ENCODE peak calls at places on chromosomes 6 and 20, in eight cellular contexts. Y, Z, E, C, N, B, P and G are unnamed samples. For H3K27me3, the result is how much of the 10 kb centered on the place peaks cover.

GRCh38 chr6:121884056-121884455 is 448.6 kb downstream of the GJA1 start:
- DNase-seq in Z (no peak), P (no peak), B (no peak), C (no peak), N (no peak), Y (no peak), E (no peak), G (no peak)

GRCh38 chr6:33384581-33385020 is 7.0 kb upstream of the KIFC1 start:
- DNase-seq in N (no peak), B (peak), E (no peak), C (no peak), P (no peak), Y (peak), Z (no peak), G (no peak)

GRCh38 chr20:13877789-13878188 is 93.0 kb downstream of the NDUFAF5 start:
- DNase-seq in B (no peak), Z (no peak), E (no peak), Y (no peak), P (no peak), C (no peak), N (no peak), G (no peak)

GRCh38 chr6:157528931-157529653 is 148.1 kb downstream of the ZDHHC14 start:
- DNase-seq in Z (no peak), P (peak), Y (no peak), B (peak), N (peak), C (no peak), E (no peak), G (peak)

GRCh38 chr6:52157301-52157930 is 28.8 kb upstream of the IL17A start:
- DNase-seq in Z (no peak), Y (peak), C (no peak), B (peak), E (no peak), N (no peak), P (no peak), G (no peak)

GRCh38 chr6:32906539-32906938 is 34.3 kb downstream of the HLA-DMB start:
- DNase-seq in P (no peak), B (peak), E (no peak), C (no peak), Y (peak), Z (no peak), N (no peak), G (no peak)

GRCh38 chr20:45629496-45630100 is at the start of gene WFDC10A:
- DNase-seq in Z (peak), P (peak), B (peak), Y (peak), C (no peak), E (no peak), N (no peak), G (no peak)

GRCh38 chr20:49052334-49052733 is 6.2 kb downstream of the CSE1L start:
- DNase-seq in Y (peak), Z (no peak), B (no peak), E (no peak), P (no peak), C (no peak), N (no peak), G (no peak)

GRCh38 chr20:61127311-61128044 is 124.6 kb upstream of the CDH4 start:
- DNase-seq in B (peak), E (no peak), C (no peak), N (no peak), Z (no peak), Y (peak), P (no peak), G (no peak)

GRCh38 chr20:3900187-3900604 is 11.0 kb downstream of the PANK2 start:
- DNase-seq in C (no peak), Y (no peak), E (no peak), N (no peak), Z (no peak), P (no peak), B (peak), G (no peak)

GRCh38 chr6:12371641-12372146 is 81.5 kb downstream of the EDN1 start:
- DNase-seq in Z (no peak), C (no peak), B (peak), P (no peak), N (no peak), Y (peak), E (no peak), G (no peak)

GRCh38 chr6:143336446-143337152 is 113.9 kb downstream of the ADAT2 start:
- DNase-seq in B (peak), E (no peak), C (no peak), N (no peak), P (no peak), Z (no peak), Y (peak), G (no peak)

GRCh38 chr6:79778794-79779193 is 147.7 kb downstream of the SH3BGRL2 start:
- DNase-seq in C (no peak), P (no peak), Z (no peak), Y (no peak), N (no peak), E (no peak), B (no peak), G (no peak)

GRCh38 chr6:122806290-122806689 is 17.2 kb downstream of the SMPDL3A start:
- DNase-seq in B (no peak), Y (peak), C (no peak), E (no peak), N (no peak), P (no peak), Z (no peak), G (no peak)

GRCh38 chr20:19460386-19460785 is 247.9 kb downstream of the SLC24A3 start:
- DNase-seq in Y (peak), N (no peak), C (no peak), E (no peak), P (no peak), Z (no peak), B (peak), G (no peak)

GRCh38 chr20:25173886-25174308 is 21.6 kb upstream of the ENTPD6 start:
- DNase-seq in Z (no peak), P (no peak), N (no peak), B (peak), Y (no peak), E (no peak), C (no peak), G (no peak)

GRCh38 chr6:157898169-157898568 is 75.1 kb downstream of the SNX9 start:
- DNase-seq in P (no peak), Z (no peak), E (no peak), N (no peak), Y (no peak), C (no peak), B (no peak), G (no peak)

GRCh38 chr6:63745784-63746183 is 110.2 kb downstream of the PHF3 start:
- DNase-seq in Z (no peak), P (no peak), C (no peak), Y (no peak), B (no peak), N (no peak), E (no peak), G (no peak)

GRCh38 chr20:20806121-20806820 is 93.8 kb upstream of the RALGAPA2 start:
- DNase-seq in P (no peak), N (no peak), Y (no peak), B (no peak), C (no peak), Z (no peak), E (no peak), G (no peak)

GRCh38 chr6:129342243-129342642 is 367.7 kb downstream of the ARHGAP18 start:
- DNase-seq in Y (peak), Z (no peak), P (no peak), N (no peak), E (no peak), C (no peak), B (no peak), G (no peak)

GRCh38 chr20:58895099-58895795 is 42.7 kb downstream of the GNAS start:
- DNase-seq in E (no peak), B (no peak), N (no peak), P (no peak), C (no peak), Y (no peak), Z (no peak), G (no peak)

GRCh38 chr6:151808331-151809241 is 1.1 kb downstream of the ESR1 start:
- DNase-seq in Z (no peak), Y (no peak), N (peak), B (no peak), E (peak), P (peak), C (no peak), G (no peak)

GRCh38 chr6:156767603-156768467 is 9.3 kb upstream of the ARID1B start:
- DNase-seq in C (no peak), B (no peak), E (no peak), P (no peak), Z (no peak), Y (peak), N (no peak), G (no peak)

GRCh38 chr6:42017021-42017643 is 33.2 kb upstream of the TAF8 start:
- DNase-seq in N (no peak), Z (no peak), E (no peak), B (peak), C (no peak), Y (peak), P (no peak), G (no peak)

GRCh38 chr6:29628419-29629281 is 4.3 kb downstream of the GABBR1 start:
- DNase-seq in P (peak), C (peak), Z (peak), N (peak), B (peak), E (peak), Y (peak), G (peak)

GRCh38 chr6:31465718-31466117 is 32.2 kb upstream of the MICB start:
- DNase-seq in P (no peak), E (no peak), N (no peak), C (no peak), Z (no peak), B (no peak), Y (no peak), G (no peak)

GRCh38 chr20:45971675-45972499 is at the start of gene ZNF335:
- DNase-seq in B (peak), E (peak), Y (peak), Z (peak), P (peak), N (peak), C (peak), G (peak)

GRCh38 chr20:51108638-51109363 is 85.9 kb upstream of the KCNG1 start:
- DNase-seq in C (no peak), Z (no peak), E (no peak), P (no peak), N (no peak), B (no peak), Y (no peak), G (no peak)

GRCh38 chr6:44151348-44152108 is 7.1 kb upstream of the CAPN11 start:
- DNase-seq in N (peak), P (peak), Z (peak), E (peak), Y (peak), C (peak), B (peak), G (peak)

GRCh38 chr6:169961772-169962561 is 210.5 kb downstream of the ERMARD start:
- DNase-seq in N (no peak), C (no peak), B (no peak), E (peak), P (peak), Z (no peak), Y (no peak), G (no peak)

GRCh38 chr20:17202668-17203067 is 24.2 kb upstream of the PCSK2 start:
- DNase-seq in P (no peak), N (no peak), B (peak), Z (no peak), C (no peak), Y (no peak), E (no peak), G (no peak)

GRCh38 chr6:117399924-117400323 is 25.8 kb downstream of the ROS1 start:
- DNase-seq in Z (no peak), E (no peak), Y (peak), B (peak), N (no peak), C (no peak), P (no peak), G (no peak)

GRCh38 chr6:20572288-20572687 is 38.0 kb downstream of the CDKAL1 start:
- DNase-seq in E (no peak), P (no peak), C (no peak), Y (no peak), B (no peak), Z (no peak), N (no peak), G (no peak)

GRCh38 chr6:11900662-11901598 is 111.2 kb upstream of the HIVEP1 start:
- DNase-seq in E (no peak), N (no peak), B (no peak), Y (no peak), P (no peak), Z (no peak), C (no peak), G (no peak)

GRCh38 chr6:18028332-18028731 is 40.9 kb upstream of the KIF13A start:
- DNase-seq in P (no peak), N (no peak), C (no peak), E (no peak), Z (no peak), B (no peak), Y (no peak), G (no peak)

GRCh38 chr6:10510592-10511367 is 10.4 kb upstream of the GCNT2 start:
- DNase-seq in C (peak), B (peak), P (no peak), Z (peak), Y (peak), N (peak), E (no peak), G (no peak)

GRCh38 chr20:54497931-54498718 is 22.7 kb downstream of the DOK5 start:
- DNase-seq in N (no peak), C (no peak), Y (no peak), B (no peak), P (no peak), Z (no peak), E (no peak), G (no peak)

GRCh38 chr6:41272591-41273175 is 13.8 kb downstream of the TREM1 start:
- DNase-seq in P (no peak), B (no peak), Z (no peak), Y (no peak), E (no peak), C (no peak), N (no peak), G (no peak)

GRCh38 chr20:37095609-37096414 is at the start of gene RBL1:
- DNase-seq in P (peak), E (peak), Z (peak), B (peak), N (peak), C (peak), Y (peak), G (peak)

GRCh38 chr20:37095108-37095608 is 639 bp downstream of the RBL1 start:
- DNase-seq in B (no peak), Y (no peak), P (no peak), Z (no peak), N (no peak), C (no peak), E (no peak), G (no peak)

GRCh38 chr20:37090357-37090871 is 5.4 kb downstream of the RBL1 start:
- DNase-seq in B (no peak), N (no peak), C (no peak), E (no peak), Y (no peak), Z (no peak), P (no peak), G (no peak)
- H3K27ac ChIP-seq in B (no peak), N (no peak), C (no peak), E (no peak), Y (no peak), Z (no peak), P (no peak), G (no peak)

GRCh38 chr20:41889125-41889870 is 271.1 kb upstream of the CHD6 start:
- DNase-seq in C (no peak), E (no peak), Z (no peak), N (no peak), B (peak), P (no peak), Y (no peak), G (peak)
- TF ChIP-seq CTCF in C (no peak), E (no peak), Z (no peak), N (no peak), B (peak), P (no peak), Y (no peak), G (no peak)

DNA sequence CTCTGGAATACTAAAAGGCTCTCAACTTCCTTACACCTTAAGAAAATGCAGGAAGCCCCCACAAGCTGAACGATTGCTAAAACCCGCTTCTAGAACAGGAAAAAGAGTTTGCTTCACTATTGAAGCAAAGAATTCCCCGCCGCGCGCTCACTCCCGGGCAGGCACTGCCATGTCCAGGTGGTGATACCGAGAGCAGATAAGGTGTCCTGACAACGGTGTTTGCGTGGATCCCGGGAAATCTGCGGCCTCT is 1.1 kb downstream of the RRAGD start:
- DNase-seq in B (no peak), C (no peak), E (no peak), Z (no peak), N (no peak), Y (no peak), P (peak), G (no peak)
- H3K27me3 ChIP-seq in B (half or more), C (under half), E (under half), Z (under half), N (under half), Y (half or more), P (under half), G (under half)

GRCh38 chr6:2684059-2684749 is 66.5 kb downstream of the MYLK4 start:
- DNase-seq in N (no peak), P (no peak), Z (no peak), B (peak), C (no peak), E (no peak), Y (peak), G (no peak)
- H3K27ac ChIP-seq in N (no peak), P (no peak), Z (no peak), B (peak), C (no peak), E (no peak), Y (no peak), G (no peak)

GRCh38 chr6:167244991-167245390 is 46.1 kb upstream of the UNC93A start:
- DNase-seq in P (no peak), Z (no peak), Y (no peak), N (no peak), E (no peak), B (no peak), C (no peak), G (no peak)
- TF ChIP-seq CTCF in P (no peak), Z (no peak), Y (no peak), N (no peak), E (no peak), B (no peak), C (no peak), G (no peak)

GRCh38 chr6:83702749-83703148 is 6.2 kb downstream of the SNAP91 start:
- DNase-seq in Z (no peak), C (no peak), N (no peak), E (no peak), Y (no peak), P (no peak), B (no peak), G (no peak)
- H3K27me3 ChIP-seq in Z (under half), C (under half), N (under half), E (under half), Y (under half), P (under half), B (under half), G (under half)

DNA sequence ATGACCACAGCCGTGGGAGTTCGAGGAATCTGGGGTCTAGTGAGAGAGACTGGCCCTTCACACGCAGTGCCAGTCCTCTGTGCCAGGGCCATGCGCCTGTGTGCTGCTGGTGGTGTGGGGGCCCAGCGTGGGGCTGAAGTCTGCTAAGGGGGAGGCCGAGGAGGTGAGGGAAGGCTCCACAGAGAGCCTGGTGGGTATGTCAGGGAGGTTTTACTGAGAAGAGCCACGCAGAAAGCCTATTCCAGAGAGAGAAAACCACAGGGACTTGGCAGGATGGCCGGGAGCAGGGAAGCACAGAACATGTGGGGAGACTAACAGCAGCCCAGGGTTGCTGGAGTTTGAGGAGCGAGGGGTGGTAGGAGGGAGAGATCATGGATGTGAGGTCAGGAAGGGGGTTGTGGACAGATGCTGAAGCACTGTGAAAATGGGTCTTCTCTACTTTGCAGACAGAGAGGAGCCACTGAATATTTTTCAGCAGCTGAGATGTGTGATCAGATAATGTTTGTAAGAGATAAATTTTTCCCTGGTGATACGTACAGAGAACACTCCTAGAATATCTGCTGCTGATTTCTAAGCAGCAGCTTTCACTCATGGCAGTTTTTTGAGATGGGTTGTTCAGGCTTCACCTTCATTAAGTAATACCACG is 35.4 kb downstream of the DUSP22 start:
- DNase-seq in P (no peak), B (no peak), Y (peak), C (no peak), E (no peak), N (no peak), Z (no peak), G (peak)
- H3K27ac ChIP-seq in P (no peak), B (no peak), Y (no peak), C (no peak), E (peak), N (no peak), Z (no peak), G (no peak)

GRCh38 chr6:73802366-73802765 is 106.4 kb downstream of the CD109 start:
- DNase-seq in P (no peak), C (no peak), Y (peak), E (no peak), Z (no peak), B (no peak), N (no peak), G (no peak)

GRCh38 chr6:73800997-73801396 is 105.0 kb downstream of the CD109 start:
- DNase-seq in B (no peak), Y (no peak), P (no peak), E (no peak), Z (no peak), N (no peak), C (no peak), G (no peak)

GRCh38 chr6:73798592-73798991 is 102.6 kb downstream of the CD109 start:
- DNase-seq in Z (no peak), P (peak), Y (peak), B (peak), C (no peak), N (peak), E (peak), G (peak)

GRCh38 chr6:73801652-73802268 is 105.8 kb downstream of the CD109 start:
- DNase-seq in C (no peak), Z (no peak), Y (peak), E (no peak), P (no peak), N (no peak), B (peak), G (no peak)

DNA sequence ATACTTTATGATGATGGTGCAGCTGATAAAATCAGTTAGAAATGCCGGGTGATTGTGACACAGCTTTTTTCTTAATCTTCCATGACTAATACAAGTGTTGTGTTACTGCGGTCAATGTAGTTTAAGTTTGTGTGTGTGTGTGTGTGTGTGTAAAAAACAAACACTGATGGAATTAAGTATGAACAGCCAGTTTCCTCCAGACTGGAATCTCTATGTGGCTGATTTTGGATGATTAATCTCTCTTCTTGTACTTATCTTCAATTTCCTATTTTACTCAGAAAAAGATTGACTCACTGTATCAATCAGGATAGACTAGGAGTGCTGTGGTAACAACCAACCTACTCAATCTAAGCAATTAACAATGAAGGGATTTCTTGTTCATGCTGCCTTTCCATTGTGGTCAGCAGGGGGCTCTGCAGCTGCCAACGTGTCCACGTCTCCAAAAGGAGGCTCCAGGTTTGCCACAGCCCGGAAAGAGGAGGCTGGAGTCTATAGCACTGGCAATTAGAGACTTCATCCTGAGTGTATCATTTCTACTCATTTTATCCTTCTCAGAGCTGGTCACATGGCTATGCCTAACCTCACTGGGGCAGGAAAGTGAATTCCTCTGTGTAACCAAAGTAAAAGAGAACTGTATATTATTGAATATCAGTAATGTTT is 107.7 kb downstream of the CD109 start:
- DNase-seq in C (no peak), Z (no peak), Y (peak), P (no peak), E (no peak), B (peak), N (no peak), G (no peak)
- TF ChIP-seq CTCF in C (peak), Z (no peak), Y (peak), P (peak), E (peak), B (peak), N (peak), G (peak)